ENCODE peak calls at places on chromosomes 11 and 22, in five cellular contexts. One of them, this sample, is unnamed.

GRCh38 chr11:46948378-46949131 is 12.0 kb downstream of the CSTPP1 start:
- DNase-seq in mucosa of descending colon: no peak
- DNase-seq in fibroblast of the aortic adventitia: peak
- DNase-seq in WTC11: no peak
- DNase-seq in kidney tubule cell: peak
- DNase-seq in this sample: peak

GRCh38 chr22:48761546-48761945 is 1066.1 kb downstream of the BRD1 start:
- DNase-seq in kidney tubule cell: no peak
- DNase-seq in WTC11: peak
- DNase-seq in mucosa of descending colon: no peak
- DNase-seq in fibroblast of the aortic adventitia: no peak
- DNase-seq in this sample: no peak

GRCh38 chr11:85961930-85962363 is 106.8 kb downstream of the CCDC83 start:
- DNase-seq in fibroblast of the aortic adventitia: peak
- DNase-seq in mucosa of descending colon: no peak
- DNase-seq in kidney tubule cell: no peak
- DNase-seq in WTC11: no peak
- DNase-seq in this sample: peak

GRCh38 chr11:112024178-112024777 is 930 bp upstream of the DLAT start:
- DNase-seq in kidney tubule cell: peak
- DNase-seq in mucosa of descending colon: no peak
- DNase-seq in fibroblast of the aortic adventitia: no peak
- DNase-seq in WTC11: no peak
- DNase-seq in this sample: no peak

GRCh38 chr22:38239101-38239761 is 33.6 kb downstream of the TMEM184B start:
- DNase-seq in mucosa of descending colon: no peak
- DNase-seq in kidney tubule cell: peak
- DNase-seq in fibroblast of the aortic adventitia: peak
- DNase-seq in WTC11: no peak
- DNase-seq in this sample: no peak

GRCh38 chr11:64916040-64916847 is 765 bp downstream of the ATG2A start:
- DNase-seq in mucosa of descending colon: peak
- DNase-seq in kidney tubule cell: peak
- DNase-seq in WTC11: no peak
- DNase-seq in fibroblast of the aortic adventitia: peak
- DNase-seq in this sample: no peak

GRCh38 chr11:64794526-64794925 is 8.5 kb downstream of the MAP4K2 start:
- DNase-seq in WTC11: no peak
- DNase-seq in mucosa of descending colon: no peak
- DNase-seq in kidney tubule cell: no peak
- DNase-seq in fibroblast of the aortic adventitia: no peak
- DNase-seq in this sample: no peak

GRCh38 chr22:45703758-45704157 is 32.1 kb downstream of the ATXN10 start:
- DNase-seq in WTC11: peak
- DNase-seq in mucosa of descending colon: no peak
- DNase-seq in fibroblast of the aortic adventitia: no peak
- DNase-seq in kidney tubule cell: no peak
- DNase-seq in this sample: no peak

GRCh38 chr11:47924184-47924671 is 56.1 kb upstream of the PTPRJ start:
- DNase-seq in WTC11: no peak
- DNase-seq in mucosa of descending colon: no peak
- DNase-seq in kidney tubule cell: peak
- DNase-seq in fibroblast of the aortic adventitia: peak
- DNase-seq in this sample: peak

GRCh38 chr11:134235399-134235798 is 10.9 kb downstream of the VPS26B start:
- DNase-seq in fibroblast of the aortic adventitia: no peak
- DNase-seq in mucosa of descending colon: no peak
- DNase-seq in kidney tubule cell: no peak
- DNase-seq in WTC11: no peak
- DNase-seq in this sample: no peak

GRCh38 chr11:32427935-32428664 is 7.2 kb downstream of the WT1 start:
- DNase-seq in mucosa of descending colon: no peak
- DNase-seq in WTC11: peak
- DNase-seq in fibroblast of the aortic adventitia: no peak
- DNase-seq in kidney tubule cell: no peak
- DNase-seq in this sample: peak

GRCh38 chr11:68053117-68053516 is 14.3 kb downstream of the TCIRG1 start:
- DNase-seq in fibroblast of the aortic adventitia: no peak
- DNase-seq in WTC11: no peak
- DNase-seq in kidney tubule cell: no peak
- DNase-seq in mucosa of descending colon: no peak
- DNase-seq in this sample: no peak

GRCh38 chr22:31451709-31452571 is 37.7 kb downstream of the EIF4ENIF1 start:
- DNase-seq in kidney tubule cell: peak
- DNase-seq in mucosa of descending colon: no peak
- DNase-seq in fibroblast of the aortic adventitia: peak
- DNase-seq in WTC11: no peak
- DNase-seq in this sample: peak

GRCh38 chr11:132685174-132685611 is 847.1 kb downstream of the OPCML start:
- DNase-seq in kidney tubule cell: peak
- DNase-seq in fibroblast of the aortic adventitia: no peak
- DNase-seq in mucosa of descending colon: no peak
- DNase-seq in WTC11: no peak
- DNase-seq in this sample: peak

GRCh38 chr22:43226368-43226979 is 39.5 kb upstream of the TTLL12 start:
- DNase-seq in mucosa of descending colon: no peak
- DNase-seq in fibroblast of the aortic adventitia: no peak
- DNase-seq in WTC11: peak
- DNase-seq in kidney tubule cell: no peak
- DNase-seq in this sample: no peak

GRCh38 chr11:67310246-67311050 is 7.1 kb downstream of the SSH3 start:
- DNase-seq in mucosa of descending colon: no peak
- DNase-seq in kidney tubule cell: no peak
- DNase-seq in fibroblast of the aortic adventitia: no peak
- DNase-seq in WTC11: no peak
- DNase-seq in this sample: no peak

GRCh38 chr11:17351510-17352176 is at the start of gene NCR3LG1:
- DNase-seq in mucosa of descending colon: peak
- DNase-seq in WTC11: peak
- DNase-seq in fibroblast of the aortic adventitia: peak
- DNase-seq in kidney tubule cell: peak
- DNase-seq in this sample: peak

GRCh38 chr11:454043-454442 is 4.0 kb downstream of the PTDSS2 start:
- DNase-seq in fibroblast of the aortic adventitia: no peak
- DNase-seq in WTC11: no peak
- DNase-seq in kidney tubule cell: no peak
- DNase-seq in mucosa of descending colon: no peak
- DNase-seq in this sample: no peak

GRCh38 chr11:32374261-32374711 is 61.1 kb downstream of the WT1 start:
- DNase-seq in WTC11: peak
- DNase-seq in fibroblast of the aortic adventitia: no peak
- DNase-seq in kidney tubule cell: no peak
- DNase-seq in mucosa of descending colon: no peak
- DNase-seq in this sample: no peak

GRCh38 chr22:32562916-32563315 is 88.3 kb downstream of the FBXO7 start:
- DNase-seq in mucosa of descending colon: no peak
- DNase-seq in kidney tubule cell: no peak
- DNase-seq in fibroblast of the aortic adventitia: no peak
- DNase-seq in WTC11: no peak
- DNase-seq in this sample: no peak

GRCh38 chr11:12792590-12792989 is 118.4 kb downstream of the TEAD1 start:
- DNase-seq in mucosa of descending colon: no peak
- DNase-seq in fibroblast of the aortic adventitia: peak
- DNase-seq in WTC11: no peak
- DNase-seq in kidney tubule cell: no peak
- DNase-seq in this sample: no peak

GRCh38 chr11:99080154-99080553 is 59.4 kb downstream of the CNTN5 start:
- DNase-seq in kidney tubule cell: no peak
- DNase-seq in mucosa of descending colon: no peak
- DNase-seq in WTC11: no peak
- DNase-seq in fibroblast of the aortic adventitia: no peak
- DNase-seq in this sample: no peak

GRCh38 chr11:60989108-60989650 is 17.7 kb downstream of the CD6 start:
- DNase-seq in WTC11: no peak
- DNase-seq in mucosa of descending colon: no peak
- DNase-seq in fibroblast of the aortic adventitia: no peak
- DNase-seq in kidney tubule cell: no peak
- DNase-seq in this sample: no peak

GRCh38 chr11:111707039-111707690 is 59.0 kb downstream of the PPP2R1B start:
- DNase-seq in mucosa of descending colon: no peak
- DNase-seq in kidney tubule cell: no peak
- DNase-seq in WTC11: no peak
- DNase-seq in fibroblast of the aortic adventitia: peak
- DNase-seq in this sample: no peak

GRCh38 chr22:29138556-29138955 is 65.7 kb downstream of the KREMEN1 start:
- DNase-seq in fibroblast of the aortic adventitia: no peak
- DNase-seq in mucosa of descending colon: no peak
- DNase-seq in kidney tubule cell: no peak
- DNase-seq in WTC11: no peak
- DNase-seq in this sample: no peak

GRCh38 chr11:112364962-112365481 is 104.4 kb upstream of the PLET1 start:
- DNase-seq in WTC11: no peak
- DNase-seq in kidney tubule cell: no peak
- DNase-seq in fibroblast of the aortic adventitia: peak
- DNase-seq in mucosa of descending colon: no peak
- DNase-seq in this sample: no peak

GRCh38 chr11:2511421-2512369 is 66.9 kb downstream of the KCNQ1 start:
- DNase-seq in kidney tubule cell: no peak
- DNase-seq in fibroblast of the aortic adventitia: no peak
- DNase-seq in WTC11: peak
- DNase-seq in mucosa of descending colon: peak
- DNase-seq in this sample: no peak

GRCh38 chr11:131744847-131745246 is 374.4 kb downstream of the NTM start:
- DNase-seq in mucosa of descending colon: no peak
- DNase-seq in kidney tubule cell: no peak
- DNase-seq in WTC11: no peak
- DNase-seq in fibroblast of the aortic adventitia: peak
- DNase-seq in this sample: no peak

GRCh38 chr11:26649884-26650283 is 72.0 kb downstream of the SLC5A12 start:
- DNase-seq in mucosa of descending colon: no peak
- DNase-seq in WTC11: peak
- DNase-seq in fibroblast of the aortic adventitia: peak
- DNase-seq in kidney tubule cell: peak
- DNase-seq in this sample: peak

GRCh38 chr11:131195801-131196517 is 174.5 kb upstream of the NTM start:
- DNase-seq in fibroblast of the aortic adventitia: peak
- DNase-seq in kidney tubule cell: peak
- DNase-seq in mucosa of descending colon: no peak
- DNase-seq in WTC11: no peak
- DNase-seq in this sample: peak

GRCh38 chr22:26482171-26482570 is 1.4 kb downstream of the HPS4 start:
- DNase-seq in fibroblast of the aortic adventitia: no peak
- DNase-seq in kidney tubule cell: no peak
- DNase-seq in mucosa of descending colon: no peak
- DNase-seq in WTC11: no peak
- DNase-seq in this sample: no peak

GRCh38 chr11:25615841-25616240 is 716.1 kb upstream of the ANO3 start:
- DNase-seq in kidney tubule cell: no peak
- DNase-seq in fibroblast of the aortic adventitia: no peak
- DNase-seq in WTC11: no peak
- DNase-seq in mucosa of descending colon: no peak
- DNase-seq in this sample: no peak

GRCh38 chr11:119352857-119353260 is 6.4 kb upstream of the MFRP start:
- DNase-seq in mucosa of descending colon: no peak
- DNase-seq in fibroblast of the aortic adventitia: peak
- DNase-seq in kidney tubule cell: peak
- DNase-seq in WTC11: no peak
- DNase-seq in this sample: no peak

GRCh38 chr22:46244771-46245170 is 5.3 kb downstream of the CDPF1 start:
- DNase-seq in fibroblast of the aortic adventitia: no peak
- DNase-seq in mucosa of descending colon: no peak
- DNase-seq in WTC11: no peak
- DNase-seq in kidney tubule cell: no peak
- DNase-seq in this sample: no peak

GRCh38 chr22:45090364-45090960 is 73.3 kb upstream of the NUP50 start:
- DNase-seq in WTC11: peak
- DNase-seq in fibroblast of the aortic adventitia: peak
- DNase-seq in mucosa of descending colon: no peak
- DNase-seq in kidney tubule cell: peak
- DNase-seq in this sample: peak

GRCh38 chr11:35235944-35236666 is 97.1 kb downstream of the CD44 start:
- DNase-seq in kidney tubule cell: peak
- DNase-seq in WTC11: no peak
- DNase-seq in fibroblast of the aortic adventitia: peak
- DNase-seq in mucosa of descending colon: peak
- DNase-seq in this sample: peak

GRCh38 chr11:14687456-14687855 is 43.9 kb downstream of the PDE3B start:
- DNase-seq in mucosa of descending colon: no peak
- DNase-seq in WTC11: no peak
- DNase-seq in fibroblast of the aortic adventitia: no peak
- DNase-seq in kidney tubule cell: no peak
- DNase-seq in this sample: no peak

GRCh38 chr11:62048101-62048500 is 75.7 kb upstream of the INCENP start:
- DNase-seq in mucosa of descending colon: no peak
- DNase-seq in WTC11: no peak
- DNase-seq in kidney tubule cell: peak
- DNase-seq in fibroblast of the aortic adventitia: peak
- DNase-seq in this sample: peak

This sample was measured in kidney glomerular epithelial cell.